ENCODE peak calls at places on chromosomes 6 and 20, in seven cellular contexts. X is breast epithelium, H is substantia nigra, P is T follicular helper cell, T is Panc1, Q is frontal cortex, Z is caudate nucleus. V is an unnamed sample.
A peak's percentile ranks its signal among the peaks of the same experiment; 100 is the strongest.

GRCh38 chr6:23269436-23269835 is 700.1 kb downstream of the HDGFL1 start:
- DNase-seq in X (no peak), H (no peak), P (no peak), T (no peak), Q (no peak), Z (no peak), V (no peak)

GRCh38 chr20:41623625-41624024 is 5.4 kb upstream of the CHD6 start:
- DNase-seq in X (no peak), H (no peak), P (no peak), T (no peak), Q (no peak), Z (no peak), V (no peak)

GRCh38 chr20:19981091-19981490 is 36.1 kb upstream of the NAA20 start:
- DNase-seq in X (no peak), H (no peak), P (no peak), T (no peak), Q (no peak), Z (no peak), V (no peak)

GRCh38 chr6:20186981-20187380 is 25.3 kb downstream of the MBOAT1 start:
- DNase-seq in X (no peak), H (no peak), P (no peak), T (no peak), Q (no peak), Z (no peak), V (no peak)

GRCh38 chr6:20696676-20697075 is 162.4 kb downstream of the CDKAL1 start:
- DNase-seq in X (no peak), H (no peak), P (no peak), T (no peak), Q (no peak), Z (no peak), V (no peak)

GRCh38 chr6:79612457-79612856 is 18.7 kb upstream of the SH3BGRL2 start:
- DNase-seq in X (no peak), H (no peak), P (no peak), T (no peak), Q (no peak), Z (no peak), V (no peak)

GRCh38 chr6:7532232-7532631 is 9.2 kb upstream of the DSP start:
- DNase-seq in X (peak; percentile 77), H (no peak), P (no peak), T (no peak), Q (no peak), Z (no peak), V (no peak)

GRCh38 chr6:35305117-35305516 is 7.5 kb downstream of the DEF6 start:
- DNase-seq in X (no peak), H (no peak), P (no peak), T (no peak), Q (no peak), Z (no peak), V (no peak)

GRCh38 chr6:161503570-161503969 is 229.7 kb upstream of the AGPAT4 start:
- DNase-seq in X (no peak), H (no peak), P (no peak), T (no peak), Q (no peak), Z (no peak), V (no peak)

GRCh38 chr6:166955121-166955864 is 1.1 kb downstream of the RNASET2 start:
- DNase-seq in X (no peak), H (no peak), P (no peak), T (no peak), Q (no peak), Z (no peak), V (no peak)

GRCh38 chr6:36848658-36849441 is 9.6 kb upstream of the CPNE5 start:
- DNase-seq in X (peak; percentile 74), H (no peak), P (no peak), T (no peak), Q (no peak), Z (no peak), V (no peak)

GRCh38 chr20:17406191-17406590 is 125.0 kb downstream of the BFSP1 start:
- DNase-seq in X (no peak), H (no peak), P (no peak), T (no peak), Q (no peak), Z (no peak), V (no peak)

GRCh38 chr6:117469356-117469755 is 13.1 kb upstream of the DCBLD1 start:
- DNase-seq in X (no peak), H (no peak), P (no peak), T (no peak), Q (no peak), Z (no peak), V (no peak)

V was measured in effector memory CD4-positive, alpha-beta T cell.